ENCODE peak calls at places on chromosomes 5 and 9, in six cellular contexts. One of them, this sample, is unnamed.

GRCh38 chr5:156477196-156477595 is 150.2 kb downstream of the SGCD start:
- DNase-seq in uterus: no peak
- DNase-seq in HEK293T: no peak
- DNase-seq in kidney: no peak
- DNase-seq in GM19239: no peak
- DNase-seq in Peyer's patch: no peak
- DNase-seq in this sample: no peak

GRCh38 chr5:151447174-151448037 is at the start of gene SLC36A1:
- DNase-seq in uterus: peak; percentile 95
- DNase-seq in HEK293T: peak; percentile 94
- DNase-seq in kidney: peak; percentile 98
- DNase-seq in GM19239: peak; percentile 88
- DNase-seq in Peyer's patch: peak; percentile 98
- DNase-seq in this sample: peak; percentile 97

GRCh38 chr5:31361234-31361633 is 167.7 kb downstream of the CDH6 start:
- DNase-seq in uterus: no peak
- DNase-seq in HEK293T: no peak
- DNase-seq in kidney: no peak
- DNase-seq in GM19239: no peak
- DNase-seq in Peyer's patch: no peak
- DNase-seq in this sample: no peak

GRCh38 chr5:16406630-16407029 is 59.0 kb downstream of the ZNF622 start:
- DNase-seq in uterus: no peak
- DNase-seq in HEK293T: no peak
- DNase-seq in kidney: no peak
- DNase-seq in GM19239: no peak
- DNase-seq in Peyer's patch: no peak
- DNase-seq in this sample: no peak

GRCh38 chr5:57664700-57665099 is 182.1 kb upstream of the ACTBL2 start:
- DNase-seq in uterus: no peak
- DNase-seq in HEK293T: no peak
- DNase-seq in kidney: no peak
- DNase-seq in GM19239: no peak
- DNase-seq in Peyer's patch: no peak
- DNase-seq in this sample: no peak

GRCh38 chr5:76610196-76610595 is 13.0 kb downstream of the F2RL2 start:
- DNase-seq in uterus: no peak
- DNase-seq in HEK293T: no peak
- DNase-seq in kidney: no peak
- DNase-seq in GM19239: no peak
- DNase-seq in Peyer's patch: no peak
- DNase-seq in this sample: no peak

GRCh38 chr9:15510789-15511575 is at the start of gene PSIP1:
- DNase-seq in uterus: peak; percentile 80
- DNase-seq in HEK293T: peak; percentile 67
- DNase-seq in kidney: peak; percentile 88
- DNase-seq in GM19239: peak; percentile 48
- DNase-seq in Peyer's patch: peak; percentile 91
- DNase-seq in this sample: peak; percentile 93

GRCh38 chr9:36142510-36143161 is 6.1 kb downstream of the GLIPR2 start:
- DNase-seq in uterus: no peak
- DNase-seq in HEK293T: no peak
- DNase-seq in kidney: no peak
- DNase-seq in GM19239: no peak
- DNase-seq in Peyer's patch: no peak
- DNase-seq in this sample: peak; percentile 82

GRCh38 chr5:180173875-180174586 is 35.0 kb downstream of the RASGEF1C start:
- DNase-seq in uterus: no peak
- DNase-seq in HEK293T: no peak
- DNase-seq in kidney: no peak
- DNase-seq in GM19239: no peak
- DNase-seq in Peyer's patch: no peak
- DNase-seq in this sample: no peak